ENCODE peak calls at places on chromosomes 6 and 20, in eight cellular contexts. One of them, this sample, is unnamed.

GRCh38 chr20:34046330-34046729 is 52.6 kb downstream of the RALY start:
- DNase-seq in Caco-2: peak; percentile 67
- DNase-seq in choroid plexus epithelial cell: no peak
- DNase-seq in neural crest cell: no peak
- DNase-seq in glutamatergic neuron: no peak
- DNase-seq in heart right ventricle: no peak
- DNase-seq in mesothelial cell of epicardium: no peak
- DNase-seq in upper lobe of right lung: no peak
- DNase-seq in this sample: no peak

GRCh38 chr6:109336221-109336955 is 45.9 kb downstream of the CD164 start:
- DNase-seq in Caco-2: no peak
- DNase-seq in choroid plexus epithelial cell: peak; percentile 56
- DNase-seq in neural crest cell: no peak
- DNase-seq in glutamatergic neuron: no peak
- DNase-seq in heart right ventricle: peak; percentile 9
- DNase-seq in mesothelial cell of epicardium: no peak
- DNase-seq in upper lobe of right lung: no peak
- DNase-seq in this sample: no peak

GRCh38 chr6:7267521-7268091 is 45.4 kb downstream of the SSR1 start:
- DNase-seq in Caco-2: no peak
- DNase-seq in choroid plexus epithelial cell: peak; percentile 93
- DNase-seq in neural crest cell: no peak
- DNase-seq in glutamatergic neuron: no peak
- DNase-seq in heart right ventricle: no peak
- DNase-seq in mesothelial cell of epicardium: no peak
- DNase-seq in upper lobe of right lung: no peak
- DNase-seq in this sample: peak; percentile 75

GRCh38 chr20:25061821-25062530 is 4.0 kb upstream of the ACSS1 start:
- DNase-seq in Caco-2: no peak
- DNase-seq in choroid plexus epithelial cell: no peak
- DNase-seq in neural crest cell: no peak
- DNase-seq in glutamatergic neuron: peak; percentile 4
- DNase-seq in heart right ventricle: no peak
- DNase-seq in mesothelial cell of epicardium: no peak
- DNase-seq in upper lobe of right lung: peak; percentile 37
- DNase-seq in this sample: no peak

GRCh38 chr20:20411841-20412240 is 43.9 kb downstream of the INSM1 start:
- DNase-seq in Caco-2: no peak
- DNase-seq in choroid plexus epithelial cell: no peak
- DNase-seq in neural crest cell: no peak
- DNase-seq in glutamatergic neuron: no peak
- DNase-seq in heart right ventricle: no peak
- DNase-seq in mesothelial cell of epicardium: no peak
- DNase-seq in upper lobe of right lung: no peak
- DNase-seq in this sample: no peak

GRCh38 chr6:30643656-30644055 is 3.3 kb upstream of the C6orf136 start:
- DNase-seq in Caco-2: no peak
- DNase-seq in choroid plexus epithelial cell: no peak
- DNase-seq in neural crest cell: no peak
- DNase-seq in glutamatergic neuron: no peak
- DNase-seq in heart right ventricle: no peak
- DNase-seq in mesothelial cell of epicardium: no peak
- DNase-seq in upper lobe of right lung: no peak
- DNase-seq in this sample: no peak

GRCh38 chr6:158770948-158771347 is 48.2 kb downstream of the EZR start:
- DNase-seq in Caco-2: no peak
- DNase-seq in choroid plexus epithelial cell: no peak
- DNase-seq in neural crest cell: no peak
- DNase-seq in glutamatergic neuron: no peak
- DNase-seq in heart right ventricle: peak; percentile 47
- DNase-seq in mesothelial cell of epicardium: no peak
- DNase-seq in upper lobe of right lung: no peak
- DNase-seq in this sample: no peak

GRCh38 chr6:170266061-170266825 is 24.6 kb downstream of the DLL1 start:
- DNase-seq in Caco-2: no peak
- DNase-seq in choroid plexus epithelial cell: no peak
- DNase-seq in neural crest cell: no peak
- DNase-seq in glutamatergic neuron: no peak
- DNase-seq in heart right ventricle: peak; percentile 62
- DNase-seq in mesothelial cell of epicardium: no peak
- DNase-seq in upper lobe of right lung: no peak
- DNase-seq in this sample: no peak

GRCh38 chr20:14761903-14762302 is 424.5 kb upstream of the FLRT3 start:
- DNase-seq in Caco-2: peak; percentile 37
- DNase-seq in choroid plexus epithelial cell: no peak
- DNase-seq in neural crest cell: no peak
- DNase-seq in glutamatergic neuron: no peak
- DNase-seq in heart right ventricle: no peak
- DNase-seq in mesothelial cell of epicardium: no peak
- DNase-seq in upper lobe of right lung: no peak
- DNase-seq in this sample: no peak

GRCh38 chr6:29730575-29731126 is 7.4 kb downstream of the HLA-F start:
- DNase-seq in Caco-2: no peak
- DNase-seq in choroid plexus epithelial cell: no peak
- DNase-seq in neural crest cell: no peak
- DNase-seq in glutamatergic neuron: no peak
- DNase-seq in heart right ventricle: no peak
- DNase-seq in mesothelial cell of epicardium: no peak
- DNase-seq in upper lobe of right lung: no peak
- DNase-seq in this sample: no peak

GRCh38 chr20:17616480-17617211 is 46.8 kb downstream of the DSTN start:
- DNase-seq in Caco-2: peak; percentile 36
- DNase-seq in choroid plexus epithelial cell: no peak
- DNase-seq in neural crest cell: no peak
- DNase-seq in glutamatergic neuron: no peak
- DNase-seq in heart right ventricle: no peak
- DNase-seq in mesothelial cell of epicardium: no peak
- DNase-seq in upper lobe of right lung: peak; percentile 61
- DNase-seq in this sample: no peak

GRCh38 chr6:117555882-117556498 is 46.3 kb downstream of the GOPC start:
- DNase-seq in Caco-2: no peak
- DNase-seq in choroid plexus epithelial cell: peak; percentile 61
- DNase-seq in neural crest cell: peak; percentile 62
- DNase-seq in glutamatergic neuron: peak; percentile 29
- DNase-seq in heart right ventricle: peak; percentile 41
- DNase-seq in mesothelial cell of epicardium: peak; percentile 75
- DNase-seq in upper lobe of right lung: no peak
- DNase-seq in this sample: no peak

GRCh38 chr6:135665935-135666334 is 168.4 kb upstream of the AHI1 start:
- DNase-seq in Caco-2: no peak
- DNase-seq in choroid plexus epithelial cell: no peak
- DNase-seq in neural crest cell: no peak
- DNase-seq in glutamatergic neuron: no peak
- DNase-seq in heart right ventricle: no peak
- DNase-seq in mesothelial cell of epicardium: no peak
- DNase-seq in upper lobe of right lung: no peak
- DNase-seq in this sample: no peak

GRCh38 chr6:12363651-12364381 is 73.7 kb downstream of the EDN1 start:
- DNase-seq in Caco-2: peak; percentile 90
- DNase-seq in choroid plexus epithelial cell: no peak
- DNase-seq in neural crest cell: no peak
- DNase-seq in glutamatergic neuron: no peak
- DNase-seq in heart right ventricle: no peak
- DNase-seq in mesothelial cell of epicardium: no peak
- DNase-seq in upper lobe of right lung: peak; percentile 69
- DNase-seq in this sample: no peak

DNA sequence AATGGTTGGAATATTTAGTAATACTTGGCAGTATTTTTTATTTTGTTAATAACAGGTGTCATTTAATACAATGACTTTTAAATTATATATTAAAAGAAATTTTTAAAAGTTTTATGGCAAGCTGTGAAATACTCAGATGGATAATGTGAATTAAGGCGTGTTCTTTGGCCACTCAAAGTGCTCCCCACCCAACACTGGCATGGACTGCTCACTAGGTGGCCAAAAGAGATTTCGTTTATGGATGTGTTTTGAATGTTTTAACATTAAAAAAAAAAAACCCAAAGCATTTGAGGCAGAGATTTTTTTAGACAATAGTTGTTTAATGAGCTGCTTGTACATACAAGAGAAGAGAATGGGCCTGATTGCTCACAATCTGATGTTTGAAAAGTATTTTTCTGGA is 86.5 kb downstream of the QKI start:
- DNase-seq in Caco-2: no peak
- DNase-seq in choroid plexus epithelial cell: no peak
- DNase-seq in neural crest cell: no peak
- DNase-seq in glutamatergic neuron: no peak
- DNase-seq in heart right ventricle: no peak
- DNase-seq in mesothelial cell of epicardium: no peak
- DNase-seq in upper lobe of right lung: no peak
- DNase-seq in this sample: no peak
- TF ChIP-seq CTCF in Caco-2: no peak
- TF ChIP-seq CTCF in choroid plexus epithelial cell: peak; percentile 23
- TF ChIP-seq CTCF in neural crest cell: peak; percentile 40
- TF ChIP-seq CTCF in glutamatergic neuron: peak; percentile 16
- TF ChIP-seq CTCF in heart right ventricle: peak; percentile 12
- TF ChIP-seq CTCF in mesothelial cell of epicardium: no peak
- TF ChIP-seq CTCF in upper lobe of right lung: no peak
- TF ChIP-seq CTCF in this sample: no peak

GRCh38 chr20:48128436-48128835 is 343.2 kb upstream of the SULF2 start:
- DNase-seq in Caco-2: no peak
- DNase-seq in choroid plexus epithelial cell: no peak
- DNase-seq in neural crest cell: no peak
- DNase-seq in glutamatergic neuron: no peak
- DNase-seq in heart right ventricle: no peak
- DNase-seq in mesothelial cell of epicardium: no peak
- DNase-seq in upper lobe of right lung: no peak
- DNase-seq in this sample: no peak

GRCh38 chr20:48126227-48126740 is 341.0 kb upstream of the SULF2 start:
- DNase-seq in Caco-2: peak; percentile 83
- DNase-seq in choroid plexus epithelial cell: no peak
- DNase-seq in neural crest cell: peak; percentile 10
- DNase-seq in glutamatergic neuron: no peak
- DNase-seq in heart right ventricle: no peak
- DNase-seq in mesothelial cell of epicardium: no peak
- DNase-seq in upper lobe of right lung: no peak
- DNase-seq in this sample: no peak

GRCh38 chr20:48131581-48131980 is 346.3 kb upstream of the SULF2 start:
- DNase-seq in Caco-2: no peak
- DNase-seq in choroid plexus epithelial cell: no peak
- DNase-seq in neural crest cell: no peak
- DNase-seq in glutamatergic neuron: no peak
- DNase-seq in heart right ventricle: no peak
- DNase-seq in mesothelial cell of epicardium: no peak
- DNase-seq in upper lobe of right lung: no peak
- DNase-seq in this sample: peak; percentile 16

GRCh38 chr20:48132834-48133233 is 347.6 kb upstream of the SULF2 start:
- DNase-seq in Caco-2: no peak
- DNase-seq in choroid plexus epithelial cell: no peak
- DNase-seq in neural crest cell: no peak
- DNase-seq in glutamatergic neuron: no peak
- DNase-seq in heart right ventricle: no peak
- DNase-seq in mesothelial cell of epicardium: no peak
- DNase-seq in upper lobe of right lung: no peak
- DNase-seq in this sample: no peak

DNA sequence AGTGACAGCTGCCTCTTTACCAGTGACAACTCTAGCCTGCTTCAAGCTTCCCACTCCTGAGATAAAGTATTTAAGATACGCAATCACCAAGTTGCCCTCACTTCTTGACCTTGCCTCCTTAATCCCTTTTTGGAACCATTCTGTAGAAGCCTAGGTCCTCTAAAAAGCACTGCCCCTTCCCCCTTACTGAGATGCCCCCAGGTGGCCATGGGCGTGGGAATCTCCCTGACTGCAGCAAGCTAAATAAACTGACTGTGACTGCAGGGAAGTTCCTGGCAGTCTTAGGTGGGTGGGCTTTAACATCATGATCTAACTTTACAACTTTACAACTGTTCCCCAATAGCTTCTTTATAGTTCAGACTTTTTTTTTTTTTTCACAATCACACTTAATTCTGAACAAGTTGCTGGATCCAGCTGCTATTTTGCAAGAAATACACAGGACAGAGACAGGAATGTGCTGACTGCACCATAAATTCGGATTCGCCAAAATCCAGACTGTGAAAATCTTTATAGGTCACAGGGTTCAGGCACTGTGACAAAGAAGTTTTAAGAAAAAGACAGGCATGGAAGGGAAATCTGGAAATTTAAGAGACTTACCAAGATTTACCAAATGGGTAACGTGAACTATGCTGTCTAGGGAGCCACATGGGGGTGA is 344.2 kb upstream of the SULF2 start:
- DNase-seq in Caco-2: no peak
- DNase-seq in choroid plexus epithelial cell: peak; percentile 38
- DNase-seq in neural crest cell: no peak
- DNase-seq in glutamatergic neuron: no peak
- DNase-seq in heart right ventricle: no peak
- DNase-seq in mesothelial cell of epicardium: no peak
- DNase-seq in upper lobe of right lung: no peak
- DNase-seq in this sample: no peak
- TF ChIP-seq CTCF in Caco-2: no peak
- TF ChIP-seq CTCF in choroid plexus epithelial cell: no peak
- TF ChIP-seq CTCF in neural crest cell: no peak
- TF ChIP-seq CTCF in glutamatergic neuron: no peak
- TF ChIP-seq CTCF in heart right ventricle: no peak
- TF ChIP-seq CTCF in mesothelial cell of epicardium: no peak
- TF ChIP-seq CTCF in upper lobe of right lung: no peak
- TF ChIP-seq CTCF in this sample: no peak

DNA sequence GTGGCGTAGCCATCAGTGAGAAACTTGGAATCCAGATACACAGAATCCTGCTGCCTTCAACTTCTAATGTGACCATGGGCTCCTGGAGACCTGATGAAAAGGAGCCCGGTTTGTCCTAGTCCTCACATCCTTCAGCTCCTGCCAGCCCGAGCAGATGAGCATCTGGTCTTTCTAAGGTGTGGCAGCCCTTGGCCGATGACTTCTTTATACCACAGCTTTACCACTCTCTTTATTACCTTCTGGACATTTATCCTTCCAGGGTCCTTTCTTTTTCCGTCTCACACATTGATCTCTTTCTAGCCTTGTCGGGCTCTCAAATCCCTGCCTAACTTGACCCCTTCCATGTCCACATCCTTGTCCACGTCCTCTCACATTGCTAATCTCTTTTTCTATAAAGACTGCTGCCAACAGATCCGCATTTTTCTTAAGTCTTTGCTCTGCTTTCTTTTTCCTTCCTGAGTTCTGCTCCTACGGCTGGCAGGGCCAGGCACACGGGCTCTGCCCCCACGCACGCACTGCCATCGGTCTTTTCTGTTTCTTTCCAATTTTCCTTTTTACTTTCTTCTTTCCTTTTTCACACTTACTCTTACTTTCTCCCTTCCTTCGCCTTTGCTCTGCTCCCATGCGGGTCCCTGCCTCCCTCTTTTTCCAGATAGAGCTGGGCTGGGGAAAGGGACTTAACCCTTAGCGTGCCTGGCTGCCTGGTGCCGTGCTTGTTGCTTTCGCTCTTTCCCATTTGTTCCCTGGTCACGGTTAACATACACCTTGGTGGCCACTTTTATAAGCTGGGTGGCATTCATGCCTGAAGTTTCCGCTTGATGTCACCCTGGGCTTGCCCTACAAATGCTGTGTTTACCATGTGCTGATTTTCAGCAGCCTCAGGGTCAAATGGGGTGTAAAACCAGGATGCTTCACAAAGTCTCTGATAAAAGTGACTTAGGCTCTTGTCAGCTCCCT is 9.4 kb upstream of the GMPR start:
- DNase-seq in Caco-2: no peak
- DNase-seq in choroid plexus epithelial cell: no peak
- DNase-seq in neural crest cell: no peak
- DNase-seq in glutamatergic neuron: no peak
- DNase-seq in heart right ventricle: no peak
- DNase-seq in mesothelial cell of epicardium: no peak
- DNase-seq in upper lobe of right lung: no peak
- DNase-seq in this sample: no peak
- TF ChIP-seq CTCF in Caco-2: no peak
- TF ChIP-seq CTCF in choroid plexus epithelial cell: no peak
- TF ChIP-seq CTCF in neural crest cell: no peak
- TF ChIP-seq CTCF in glutamatergic neuron: no peak
- TF ChIP-seq CTCF in heart right ventricle: no peak
- TF ChIP-seq CTCF in mesothelial cell of epicardium: no peak
- TF ChIP-seq CTCF in upper lobe of right lung: no peak
- TF ChIP-seq CTCF in this sample: no peak

GRCh38 chr6:51569594-51569993 is 517.8 kb downstream of the PKHD1 start:
- DNase-seq in Caco-2: no peak
- DNase-seq in choroid plexus epithelial cell: no peak
- DNase-seq in neural crest cell: no peak
- DNase-seq in glutamatergic neuron: no peak
- DNase-seq in heart right ventricle: no peak
- DNase-seq in mesothelial cell of epicardium: no peak
- DNase-seq in upper lobe of right lung: no peak
- DNase-seq in this sample: no peak
- TF ChIP-seq CTCF in Caco-2: peak; percentile 13
- TF ChIP-seq CTCF in choroid plexus epithelial cell: no peak
- TF ChIP-seq CTCF in neural crest cell: peak; percentile 21
- TF ChIP-seq CTCF in glutamatergic neuron: no peak
- TF ChIP-seq CTCF in heart right ventricle: no peak
- TF ChIP-seq CTCF in mesothelial cell of epicardium: no peak
- TF ChIP-seq CTCF in upper lobe of right lung: no peak
- TF ChIP-seq CTCF in this sample: no peak